ENCODE peak calls at places on chromosome 15, in five cellular contexts. M is B cell, L is WERI-Rb-1, H is AG04450, X is SK-N-SH. U is an unnamed sample.

GRCh38 chr15:47184405-47185221 is 532.7 kb upstream of the SEMA6D start:
- DNase-seq in M (no peak), L (peak), H (no peak), X (peak), U (peak)

GRCh38 chr15:80530737-80531365 is 126.7 kb downstream of the ARNT2 start:
- DNase-seq in M (no peak), L (no peak), H (no peak), X (no peak), U (peak)

GRCh38 chr15:45549831-45550230 is 27.3 kb upstream of the SLC30A4 start:
- DNase-seq in M (no peak), L (no peak), H (no peak), X (no peak), U (peak)

GRCh38 chr15:57861805-57862586 is 155.5 kb downstream of the POLR2M start:
- DNase-seq in M (no peak), L (no peak), H (peak), X (no peak), U (peak)

GRCh38 chr15:95604634-95605036 is 725.9 kb upstream of the NR2F2 start:
- DNase-seq in M (no peak), L (no peak), H (peak), X (no peak), U (peak)

GRCh38 chr15:66803182-66803729 is 101.2 kb downstream of the SMAD6 start:
- DNase-seq in M (no peak), L (no peak), H (peak), X (peak), U (peak)

GRCh38 chr15:65980824-65981456 is 111.6 kb downstream of the RAB11A start:
- DNase-seq in M (no peak), L (peak), H (peak), X (peak), U (peak)

GRCh38 chr15:87461621-87462020 is 794.9 kb downstream of the NTRK3 start:
- DNase-seq in M (no peak), L (no peak), H (no peak), X (no peak), U (no peak)

GRCh38 chr15:75161788-75162414 is 39.8 kb upstream of the C15orf39 start:
- DNase-seq in M (no peak), L (no peak), H (no peak), X (no peak), U (no peak)

GRCh38 chr15:77019476-77020331 is 24.8 kb downstream of the PSTPIP1 start:
- DNase-seq in M (no peak), L (no peak), H (no peak), X (no peak), U (no peak)

GRCh38 chr15:66006986-66007385 is 137.7 kb downstream of the RAB11A start:
- DNase-seq in M (no peak), L (no peak), H (no peak), X (no peak), U (peak)

GRCh38 chr15:50702762-50703334 is 16.3 kb upstream of the TRPM7 start:
- DNase-seq in M (no peak), L (no peak), H (no peak), X (no peak), U (no peak)

GRCh38 chr15:45187894-45188830 is at the start of gene SHF:
- DNase-seq in M (peak), L (peak), H (peak), X (peak), U (no peak)

GRCh38 chr15:99433757-99434211 is 132.0 kb upstream of the MEF2A start:
- DNase-seq in M (no peak), L (peak), H (no peak), X (no peak), U (no peak)

GRCh38 chr15:66042624-66043023 is 173.3 kb downstream of the RAB11A start:
- DNase-seq in M (no peak), L (no peak), H (no peak), X (no peak), U (no peak)

GRCh38 chr15:74349241-74349766 is 18.1 kb downstream of the CYP11A1 start:
- DNase-seq in M (no peak), L (no peak), H (no peak), X (no peak), U (no peak)

GRCh38 chr15:34984884-34985630 is 3.0 kb downstream of the ZNF770 start:
- DNase-seq in M (no peak), L (no peak), H (no peak), X (no peak), U (no peak)

GRCh38 chr15:72857331-72858065 is 73.9 kb upstream of the ADPGK start:
- DNase-seq in M (no peak), L (no peak), H (no peak), X (no peak), U (no peak)

GRCh38 chr15:25770618-25771369 is 92.3 kb downstream of the ATP10A start:
- DNase-seq in M (no peak), L (no peak), H (no peak), X (no peak), U (no peak)

GRCh38 chr15:88390502-88390901 is 76.7 kb downstream of the MRPL46 start:
- DNase-seq in M (no peak), L (no peak), H (no peak), X (no peak), U (no peak)

DNA sequence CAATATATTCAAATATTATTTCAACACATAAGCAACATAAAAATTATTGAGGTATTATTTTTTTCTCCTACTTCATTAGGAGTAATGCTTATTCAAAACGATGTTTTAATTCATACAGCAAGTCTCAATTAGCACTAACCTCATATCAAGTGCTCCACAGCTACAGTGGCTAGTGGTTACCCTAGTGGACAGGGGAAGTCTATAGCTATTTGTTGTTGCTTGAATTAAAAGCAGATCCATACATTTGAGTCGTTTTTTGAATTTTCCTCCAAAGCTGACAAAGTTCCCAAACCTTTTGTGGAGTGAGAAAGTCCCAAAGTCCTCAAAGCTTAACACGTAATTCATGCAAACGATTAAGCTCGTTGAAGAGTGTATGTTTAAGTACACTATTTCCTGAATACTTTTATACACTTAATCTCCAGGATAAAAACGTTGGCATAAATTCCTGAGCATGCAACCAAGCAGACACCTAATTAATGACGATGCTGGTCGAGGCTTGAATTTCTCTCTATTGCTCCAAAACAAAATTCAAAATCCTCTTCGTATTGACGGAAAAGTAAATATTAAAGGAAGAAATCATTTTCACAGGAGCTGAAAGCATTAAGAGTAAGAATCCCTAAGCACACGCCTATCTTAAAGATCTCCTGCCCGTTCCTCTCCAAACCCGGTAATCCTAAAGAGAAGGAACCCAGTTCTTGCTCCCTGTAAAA is 984 bp downstream of the VPS13C start:
- DNase-seq in M (no peak), L (no peak), H (no peak), X (peak), U (peak)
- TF ChIP-seq CTCF in M (no peak), L (no peak), H (peak), X (peak), U (no peak)

GRCh38 chr15:68152342-68152741 is 52.8 kb downstream of the CALML4 start:
- DNase-seq in M (no peak), L (no peak), H (no peak), X (no peak), U (no peak)

GRCh38 chr15:68157074-68157473 is 48.1 kb downstream of the CALML4 start:
- DNase-seq in M (no peak), L (no peak), H (no peak), X (no peak), U (no peak)

GRCh38 chr15:68154923-68155559 is 50.1 kb downstream of the CALML4 start:
- DNase-seq in M (peak), L (peak), H (peak), X (peak), U (peak)

GRCh38 chr15:68158046-68158628 is 47.0 kb downstream of the CALML4 start:
- DNase-seq in M (no peak), L (no peak), H (no peak), X (no peak), U (no peak)
- TF ChIP-seq CTCF in M (no peak), L (no peak), H (no peak), X (no peak), U (no peak)

DNA sequence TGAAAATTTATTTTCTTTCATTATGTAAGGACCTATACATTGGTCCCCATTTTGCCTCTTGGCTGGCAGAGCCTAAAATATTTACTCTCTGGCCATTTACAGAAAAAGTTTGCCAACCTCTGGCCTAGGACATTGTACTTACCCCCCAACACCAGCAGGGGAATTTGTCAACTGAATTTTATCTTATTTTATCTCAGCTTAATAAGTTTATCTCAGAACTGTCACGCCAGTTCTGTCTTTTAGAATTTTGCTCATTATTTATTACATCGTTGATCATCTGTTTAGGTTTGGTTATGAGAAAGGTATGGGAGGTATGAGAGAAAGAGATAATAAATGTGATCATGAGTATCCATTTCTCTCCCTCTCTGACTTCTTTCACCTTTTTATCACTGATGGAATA is 38.3 kb downstream of the CHD2 start:
- DNase-seq in M (no peak), L (no peak), H (no peak), X (no peak), U (no peak)
- TF ChIP-seq CTCF in M (peak), L (no peak), H (peak), X (peak), U (no peak)

GRCh38 chr15:40650479-40650878 is 44.5 kb upstream of the RAD51 start:
- DNase-seq in M (no peak), L (no peak), H (no peak), X (no peak), U (no peak)
- TF ChIP-seq CTCF in M (no peak), L (no peak), H (no peak), X (no peak), U (no peak)

DNA sequence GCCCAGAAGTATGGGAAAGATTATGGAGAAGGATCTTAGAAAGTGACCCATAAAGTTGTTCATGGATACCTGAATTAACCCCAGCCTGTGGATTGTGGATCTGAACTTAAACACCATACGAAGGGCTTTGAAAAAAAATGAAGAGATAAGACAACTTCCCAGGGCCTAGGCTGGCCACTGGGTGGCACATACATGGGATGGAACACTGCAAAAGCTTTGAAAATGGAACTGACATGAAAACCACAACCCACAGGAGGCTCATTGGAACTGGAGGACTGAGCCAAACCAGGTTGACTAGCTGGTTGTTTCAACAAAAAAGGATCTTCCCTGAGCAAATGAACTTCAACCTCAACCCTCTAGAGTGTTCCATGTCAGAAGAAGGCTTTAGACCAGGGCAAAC is 34.5 kb downstream of the FMN1 start:
- DNase-seq in M (no peak), L (no peak), H (no peak), X (peak), U (no peak)
- TF ChIP-seq CTCF in M (no peak), L (peak), H (no peak), X (peak), U (no peak)

GRCh38 chr15:59378855-59379254 is 6.2 kb upstream of the MYO1E start:
- DNase-seq in M (no peak), L (no peak), H (no peak), X (no peak), U (no peak)

GRCh38 chr15:59379524-59379923 is 6.9 kb upstream of the MYO1E start:
- DNase-seq in M (no peak), L (no peak), H (no peak), X (no peak), U (no peak)

GRCh38 chr15:59377940-59378339 is 5.3 kb upstream of the MYO1E start:
- DNase-seq in M (no peak), L (no peak), H (no peak), X (no peak), U (peak)

GRCh38 chr15:59373215-59373614 is 544 bp upstream of the MYO1E start:
- DNase-seq in M (no peak), L (no peak), H (no peak), X (no peak), U (no peak)

GRCh38 chr15:59376735-59377134 is 4.1 kb upstream of the MYO1E start:
- DNase-seq in M (no peak), L (no peak), H (no peak), X (no peak), U (peak)
- TF ChIP-seq CTCF in M (peak), L (no peak), H (no peak), X (peak), U (peak)

DNA sequence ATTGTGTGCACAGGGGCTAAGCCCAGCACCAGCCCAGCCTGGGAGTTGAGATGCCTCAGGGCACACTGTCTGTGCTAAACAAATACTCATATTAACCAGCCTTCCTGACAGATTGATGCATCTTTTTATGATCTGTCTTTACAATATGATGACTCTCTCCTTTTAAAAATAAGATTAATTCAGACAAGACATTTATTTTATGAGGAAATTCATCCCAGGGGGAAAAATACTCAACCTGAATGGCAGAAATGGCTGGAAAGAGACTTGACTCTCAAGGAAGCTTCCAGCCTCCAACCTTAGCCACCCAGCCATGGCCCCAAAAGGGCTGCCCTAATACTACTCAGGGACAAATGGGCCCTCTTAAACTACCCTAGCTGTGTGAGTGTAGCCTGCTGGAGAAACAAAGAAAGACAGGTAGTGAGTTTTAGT is 46.9 kb downstream of the NOX5 start:
- DNase-seq in M (no peak), L (no peak), H (no peak), X (peak), U (no peak)
- TF ChIP-seq CTCF in M (no peak), L (no peak), H (no peak), X (no peak), U (no peak)

DNA sequence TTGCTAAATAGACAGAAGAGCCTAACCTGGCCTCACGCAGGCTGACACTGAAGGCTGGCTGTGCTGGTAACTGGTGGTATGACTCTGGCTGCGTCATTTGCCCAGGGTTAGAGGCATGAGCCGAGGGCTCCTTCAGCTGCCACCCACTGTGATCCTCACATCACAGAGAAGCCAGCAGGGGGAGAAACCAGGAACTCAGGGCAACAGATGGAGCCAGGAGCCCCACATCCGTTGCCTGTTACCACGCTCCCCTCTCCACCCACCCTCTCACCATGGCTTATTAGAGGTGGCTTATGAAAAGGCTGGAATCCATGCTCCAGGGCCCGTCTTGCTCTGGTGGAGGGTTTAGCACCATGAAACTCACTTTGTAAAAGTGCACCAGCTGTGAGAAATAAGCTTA is 60.7 kb downstream of the ASB7 start:
- DNase-seq in M (no peak), L (peak), H (no peak), X (peak), U (no peak)
- TF ChIP-seq CTCF in M (no peak), L (peak), H (peak), X (no peak), U (peak)

GRCh38 chr15:39444729-39445470 is 136.0 kb upstream of the THBS1 start:
- DNase-seq in M (no peak), L (no peak), H (no peak), X (no peak), U (no peak)
- TF ChIP-seq CTCF in M (no peak), L (no peak), H (no peak), X (no peak), U (no peak)

GRCh38 chr15:63908281-63908680 is 74.5 kb upstream of the HERC1 start:
- DNase-seq in M (no peak), L (no peak), H (no peak), X (no peak), U (no peak)
- TF ChIP-seq CTCF in M (no peak), L (no peak), H (no peak), X (no peak), U (no peak)